ENCODE peak calls at places on chromosomes 12 and 14, in five cellular contexts. One of them, this sample, is unnamed.

GRCh38 chr12:121843236-121843982 is 15.2 kb downstream of the HPD start:
- DNase-seq in substantia nigra: no peak
- DNase-seq in PC-3: no peak
- DNase-seq in AG04450: no peak
- DNase-seq in OCI-LY7: no peak
- DNase-seq in this sample: no peak

GRCh38 chr12:106093246-106093645 is 45.5 kb downstream of the NUAK1 start:
- DNase-seq in AG04450: no peak
- DNase-seq in OCI-LY7: no peak
- DNase-seq in PC-3: no peak
- DNase-seq in substantia nigra: no peak
- DNase-seq in this sample: no peak

GRCh38 chr14:94559638-94560290 is 1.5 kb upstream of the SERPINA4 start:
- DNase-seq in OCI-LY7: no peak
- DNase-seq in PC-3: no peak
- DNase-seq in AG04450: no peak
- DNase-seq in substantia nigra: no peak
- DNase-seq in this sample: no peak

GRCh38 chr12:113224955-113225354 is 3.7 kb downstream of the TPCN1 start:
- DNase-seq in substantia nigra: no peak
- DNase-seq in OCI-LY7: no peak
- DNase-seq in PC-3: no peak
- DNase-seq in AG04450: no peak
- DNase-seq in this sample: no peak

GRCh38 chr12:119869720-119870119 is 7.4 kb downstream of the CIT start:
- DNase-seq in OCI-LY7: no peak
- DNase-seq in PC-3: peak; percentile 80
- DNase-seq in substantia nigra: no peak
- DNase-seq in AG04450: peak; percentile 67
- DNase-seq in this sample: peak; percentile 58

GRCh38 chr14:24274101-24274543 is 2.7 kb upstream of the RABGGTA start:
- DNase-seq in OCI-LY7: peak; percentile 59
- DNase-seq in AG04450: no peak
- DNase-seq in PC-3: peak; percentile 78
- DNase-seq in substantia nigra: no peak
- DNase-seq in this sample: peak; percentile 95

GRCh38 chr14:68781161-68782021 is 11.5 kb downstream of the ZFP36L1 start:
- DNase-seq in PC-3: no peak
- DNase-seq in substantia nigra: no peak
- DNase-seq in OCI-LY7: peak; percentile 39
- DNase-seq in AG04450: no peak
- DNase-seq in this sample: no peak

GRCh38 chr12:24109381-24110039 is 160.0 kb upstream of the SOX5 start:
- DNase-seq in AG04450: no peak
- DNase-seq in OCI-LY7: peak; percentile 25
- DNase-seq in substantia nigra: no peak
- DNase-seq in PC-3: peak; percentile 7
- DNase-seq in this sample: no peak

GRCh38 chr14:30482270-30482669 is 76.7 kb upstream of the G2E3 start:
- DNase-seq in AG04450: no peak
- DNase-seq in PC-3: no peak
- DNase-seq in OCI-LY7: no peak
- DNase-seq in substantia nigra: no peak
- DNase-seq in this sample: no peak

GRCh38 chr14:64826845-64827244 is 52.9 kb downstream of the SPTB start:
- DNase-seq in AG04450: no peak
- DNase-seq in OCI-LY7: no peak
- DNase-seq in substantia nigra: no peak
- DNase-seq in PC-3: no peak
- DNase-seq in this sample: no peak

GRCh38 chr12:1533602-1534304 is 60.6 kb downstream of the FBXL14 start:
- DNase-seq in OCI-LY7: peak; percentile 83
- DNase-seq in AG04450: no peak
- DNase-seq in substantia nigra: no peak
- DNase-seq in PC-3: no peak
- DNase-seq in this sample: no peak

GRCh38 chr12:116861331-116861730 is 19.9 kb downstream of the HRK start:
- DNase-seq in substantia nigra: peak; percentile 45
- DNase-seq in PC-3: peak; percentile 54
- DNase-seq in OCI-LY7: peak; percentile 92
- DNase-seq in AG04450: peak; percentile 75
- DNase-seq in this sample: no peak

GRCh38 chr12:116862167-116862566 is 19.1 kb downstream of the HRK start:
- DNase-seq in PC-3: no peak
- DNase-seq in substantia nigra: no peak
- DNase-seq in OCI-LY7: no peak
- DNase-seq in AG04450: no peak
- DNase-seq in this sample: no peak

GRCh38 chr12:116864371-116865160 is 16.7 kb downstream of the HRK start:
- DNase-seq in PC-3: peak; percentile 92
- DNase-seq in substantia nigra: no peak
- DNase-seq in AG04450: peak; percentile 42
- DNase-seq in OCI-LY7: no peak
- DNase-seq in this sample: no peak

GRCh38 chr12:116860281-116860680 is 21.0 kb downstream of the HRK start:
- DNase-seq in AG04450: no peak
- DNase-seq in substantia nigra: no peak
- DNase-seq in PC-3: no peak
- DNase-seq in OCI-LY7: no peak
- DNase-seq in this sample: no peak

DNA sequence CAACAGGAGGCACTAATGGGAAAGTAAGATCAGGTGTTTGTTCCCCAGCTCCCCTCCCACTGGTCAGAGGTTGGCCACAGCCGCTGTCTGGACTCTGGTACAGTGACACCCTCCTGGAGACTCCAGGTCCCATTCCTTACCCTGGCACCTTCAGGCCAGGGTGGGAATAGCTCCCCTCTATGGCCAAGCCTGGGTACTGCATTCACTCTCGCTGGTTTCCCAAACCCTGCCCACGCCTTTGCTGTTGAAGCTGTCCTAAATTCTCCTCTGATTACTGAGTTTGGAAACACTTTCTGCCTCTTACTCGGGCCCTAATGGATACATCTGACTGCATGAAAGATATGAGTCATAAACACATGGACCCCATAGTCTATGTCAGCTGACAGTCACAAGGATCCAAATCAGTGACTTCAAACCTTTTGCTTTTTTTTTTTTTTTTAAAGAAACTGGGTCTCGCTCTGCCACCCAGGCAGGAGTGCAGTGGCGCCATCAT is 17.9 kb downstream of the HRK start:
- DNase-seq in AG04450: peak; percentile 27
- DNase-seq in substantia nigra: no peak
- DNase-seq in PC-3: peak; percentile 54
- DNase-seq in OCI-LY7: peak; percentile 53
- DNase-seq in this sample: no peak
- H3K27ac ChIP-seq in AG04450: peak overlapping the region; percentile 21
- H3K27ac ChIP-seq in substantia nigra: no peak overlapping the region
- H3K27ac ChIP-seq in PC-3: no peak overlapping the region
- H3K27ac ChIP-seq in OCI-LY7: peak overlapping the region; percentile 39
- H3K27ac ChIP-seq in this sample: no peak overlapping the region

GRCh38 chr12:43336962-43337555 is 214.9 kb downstream of the ADAMTS20 start:
- DNase-seq in substantia nigra: no peak
- DNase-seq in PC-3: peak; percentile 59
- DNase-seq in AG04450: no peak
- DNase-seq in OCI-LY7: peak; percentile 7
- DNase-seq in this sample: no peak

GRCh38 chr12:43333650-43334043 is 218.4 kb downstream of the ADAMTS20 start:
- DNase-seq in AG04450: no peak
- DNase-seq in substantia nigra: no peak
- DNase-seq in PC-3: no peak
- DNase-seq in OCI-LY7: no peak
- DNase-seq in this sample: no peak

GRCh38 chr12:43331935-43332334 is 220.1 kb downstream of the ADAMTS20 start:
- DNase-seq in OCI-LY7: no peak
- DNase-seq in substantia nigra: no peak
- DNase-seq in PC-3: no peak
- DNase-seq in AG04450: no peak
- DNase-seq in this sample: no peak

GRCh38 chr12:43329381-43329780 is 222.6 kb downstream of the ADAMTS20 start:
- DNase-seq in AG04450: no peak
- DNase-seq in substantia nigra: no peak
- DNase-seq in OCI-LY7: no peak
- DNase-seq in PC-3: no peak
- DNase-seq in this sample: no peak

DNA sequence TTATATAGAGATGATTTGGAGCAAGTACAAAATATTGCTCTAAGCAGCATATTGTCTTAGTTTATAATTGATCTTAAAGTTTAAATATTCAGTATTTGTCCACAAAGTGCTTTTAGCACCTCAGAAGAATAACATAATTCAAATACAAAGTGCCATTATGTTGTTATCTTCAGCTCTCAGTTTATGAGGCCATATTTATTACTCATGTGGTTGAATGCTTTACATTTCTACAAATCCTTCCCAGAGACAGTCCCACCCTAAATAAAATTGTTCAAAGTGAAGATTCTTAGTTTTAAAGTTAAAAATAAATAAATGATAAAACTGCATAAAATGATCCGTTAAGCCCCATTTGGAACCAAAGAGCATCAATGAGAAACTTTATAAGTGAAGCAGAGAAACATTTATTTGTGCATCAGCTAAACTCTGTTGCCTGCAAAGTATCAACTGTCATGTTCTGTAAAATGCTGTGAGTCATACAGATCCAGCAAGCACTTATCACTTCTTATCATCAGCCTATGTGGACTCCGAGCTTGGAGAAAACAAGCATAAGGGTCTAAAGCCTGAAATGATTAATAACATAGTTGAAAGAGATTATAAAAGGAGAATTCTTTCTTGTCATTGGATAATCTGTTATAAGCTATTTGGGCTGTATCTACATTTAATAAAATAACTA is 218.9 kb downstream of the ADAMTS20 start:
- DNase-seq in AG04450: no peak
- DNase-seq in PC-3: peak; percentile 37
- DNase-seq in substantia nigra: no peak
- DNase-seq in OCI-LY7: no peak
- DNase-seq in this sample: no peak
- H3K27ac ChIP-seq in AG04450: no peak overlapping the region
- H3K27ac ChIP-seq in PC-3: no peak overlapping the region
- H3K27ac ChIP-seq in substantia nigra: no peak overlapping the region
- H3K27ac ChIP-seq in OCI-LY7: no peak overlapping the region
- H3K27ac ChIP-seq in this sample: no peak overlapping the region

GRCh38 chr12:100521958-100522357 is 48.3 kb downstream of the NR1H4 start:
- DNase-seq in AG04450: no peak
- DNase-seq in PC-3: no peak
- DNase-seq in substantia nigra: no peak
- DNase-seq in OCI-LY7: no peak
- DNase-seq in this sample: no peak
- H3K27ac ChIP-seq in AG04450: no peak overlapping the region
- H3K27ac ChIP-seq in PC-3: no peak overlapping the region
- H3K27ac ChIP-seq in substantia nigra: no peak overlapping the region
- H3K27ac ChIP-seq in OCI-LY7: no peak overlapping the region
- H3K27ac ChIP-seq in this sample: no peak overlapping the region

GRCh38 chr14:50421499-50421898 is 24.8 kb upstream of the CDKL1 start:
- DNase-seq in PC-3: no peak
- DNase-seq in substantia nigra: no peak
- DNase-seq in AG04450: no peak
- DNase-seq in OCI-LY7: no peak
- DNase-seq in this sample: no peak
- H3K27ac ChIP-seq in PC-3: no peak overlapping the region
- H3K27ac ChIP-seq in substantia nigra: no peak overlapping the region
- H3K27ac ChIP-seq in AG04450: no peak overlapping the region
- H3K27ac ChIP-seq in OCI-LY7: no peak overlapping the region
- H3K27ac ChIP-seq in this sample: no peak overlapping the region

GRCh38 chr14:85532570-85532969 is 2.6 kb downstream of the FLRT2 start:
- DNase-seq in substantia nigra: no peak
- DNase-seq in PC-3: no peak
- DNase-seq in AG04450: no peak
- DNase-seq in OCI-LY7: no peak
- DNase-seq in this sample: no peak

GRCh38 chr14:85531594-85532391 is 1.8 kb downstream of the FLRT2 start:
- DNase-seq in AG04450: no peak
- DNase-seq in OCI-LY7: no peak
- DNase-seq in substantia nigra: no peak
- DNase-seq in PC-3: no peak
- DNase-seq in this sample: no peak

GRCh38 chr14:85529803-85530574 is at the start of gene FLRT2:
- DNase-seq in substantia nigra: no peak
- DNase-seq in PC-3: no peak
- DNase-seq in OCI-LY7: no peak
- DNase-seq in AG04450: no peak
- DNase-seq in this sample: no peak

GRCh38 chr14:85530626-85531025 is 682 bp downstream of the FLRT2 start:
- DNase-seq in AG04450: no peak
- DNase-seq in OCI-LY7: no peak
- DNase-seq in PC-3: no peak
- DNase-seq in substantia nigra: no peak
- DNase-seq in this sample: no peak

DNA sequence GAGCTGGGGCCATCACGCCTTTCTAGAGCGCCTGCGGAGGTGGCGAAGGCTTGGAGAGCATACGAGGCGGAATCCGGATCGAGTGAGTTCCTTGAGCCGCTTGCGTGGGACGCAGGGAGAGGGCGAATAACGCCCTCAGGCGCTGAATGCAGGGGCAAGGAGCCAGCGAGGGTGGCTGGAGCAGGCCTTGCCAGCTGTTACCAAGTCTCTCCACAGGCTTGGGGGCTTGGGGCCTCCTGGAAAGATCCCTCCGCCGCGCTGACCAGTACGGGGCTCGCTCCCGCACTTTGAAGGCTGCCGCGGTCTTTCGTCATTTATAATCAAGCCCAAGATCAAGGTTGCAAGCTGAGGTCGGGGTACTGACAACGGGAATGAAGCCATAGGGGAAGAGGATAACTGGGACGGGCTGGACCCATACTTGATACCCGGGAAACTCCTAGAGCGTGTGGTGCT is 1.2 kb downstream of the FLRT2 start:
- DNase-seq in PC-3: no peak
- DNase-seq in OCI-LY7: no peak
- DNase-seq in substantia nigra: no peak
- DNase-seq in AG04450: no peak
- DNase-seq in this sample: no peak
- H3K27ac ChIP-seq in PC-3: no peak overlapping the region
- H3K27ac ChIP-seq in OCI-LY7: no peak overlapping the region
- H3K27ac ChIP-seq in substantia nigra: no peak overlapping the region
- H3K27ac ChIP-seq in AG04450: peak overlapping the region; percentile 65
- H3K27ac ChIP-seq in this sample: peak overlapping the region; percentile 86